ENCODE peak calls at places on chromosomes 3 and 15, in nine cellular contexts. M is WERI-Rb-1, O is AG09309, Z is fibroblast of mammary gland, H is fibroblast of pulmonary artery, I is cardiac muscle cell, D is cardiac fibroblast, J is sigmoid colon, U is heart left ventricle. L is an unnamed sample.
A peak's percentile ranks its signal among the peaks of the same experiment; 100 is the strongest.

GRCh38 chr3:179653777-179654117 is 907 bp downstream of the USP13 start:
- DNase-seq in U (no peak), I (no peak), Z (no peak), O (no peak), H (peak; percentile 39), M (no peak), J (no peak), D (no peak), L (no peak)

GRCh38 chr3:56291244-56291680 is 177.0 kb downstream of the ERC2 start:
- DNase-seq in Z (peak; percentile 50), D (peak; percentile 94), I (no peak), J (no peak), U (no peak), M (no peak), H (peak; percentile 100), O (no peak), L (peak; percentile 21)

GRCh38 chr3:18335202-18335601 is 89.9 kb downstream of the SATB1 start:
- DNase-seq in H (peak; percentile 37), J (no peak), D (peak; percentile 9), O (no peak), I (no peak), Z (peak; percentile 0), U (no peak), M (no peak), L (peak; percentile 3)

GRCh38 chr15:26936502-26936901 is 34.5 kb upstream of the GABRG3 start:
- DNase-seq in O (no peak), Z (no peak), H (no peak), J (no peak), U (no peak), M (no peak), I (no peak), D (no peak), L (no peak)

GRCh38 chr3:125052671-125053303 is 3.0 kb downstream of the HEG1 start:
- DNase-seq in H (peak; percentile 90), D (peak; percentile 79), Z (peak; percentile 94), M (no peak), O (peak; percentile 73), I (no peak), U (no peak), J (no peak), L (peak; percentile 80)

GRCh38 chr15:92159906-92160841 is 233.5 kb upstream of the ST8SIA2 start:
- DNase-seq in D (no peak), U (no peak), J (no peak), I (no peak), H (no peak), Z (no peak), O (no peak), M (no peak), L (no peak)

GRCh38 chr15:28105793-28106192 is 6.7 kb upstream of the OCA2 start:
- DNase-seq in Z (no peak), I (no peak), U (peak; percentile 4), O (no peak), H (no peak), M (no peak), J (peak; percentile 20), D (no peak), L (no peak)

GRCh38 chr3:78895528-78895927 is 872.3 kb downstream of the ROBO1 start:
- DNase-seq in U (no peak), H (peak; percentile 59), D (peak; percentile 53), J (no peak), O (no peak), Z (no peak), M (no peak), I (no peak), L (no peak)

GRCh38 chr3:193757457-193757856 is 164.4 kb downstream of the OPA1 start:
- DNase-seq in O (no peak), J (no peak), Z (peak; percentile 37), D (no peak), H (no peak), M (no peak), I (no peak), U (no peak), L (no peak)

GRCh38 chr3:110567032-110567431 is 504.6 kb upstream of the NECTIN3 start:
- DNase-seq in J (no peak), O (no peak), Z (no peak), M (no peak), I (no peak), H (no peak), D (no peak), U (no peak), L (no peak)

GRCh38 chr3:126393563-126393962 is 1.1 kb upstream of the CFAP100 start:
- DNase-seq in M (no peak), J (no peak), O (no peak), Z (no peak), D (no peak), I (no peak), U (no peak), H (no peak), L (no peak)

GRCh38 chr3:142896201-142896755 is 7.4 kb upstream of the PCOLCE2 start:
- DNase-seq in H (peak; percentile 35), D (peak; percentile 32), Z (peak; percentile 92), M (no peak), I (no peak), U (no peak), J (no peak), O (peak; percentile 46), L (peak; percentile 56)

GRCh38 chr3:86869536-86869935 is 121.4 kb downstream of the VGLL3 start:
- DNase-seq in O (no peak), H (no peak), Z (no peak), M (no peak), J (no peak), D (no peak), I (no peak), U (no peak), L (no peak)

GRCh38 chr15:68130851-68131250 is 74.3 kb downstream of the CALML4 start:
- DNase-seq in I (no peak), H (no peak), J (no peak), D (no peak), O (no peak), M (no peak), Z (no peak), U (no peak), L (no peak)

GRCh38 chr15:39145854-39146253 is 435.0 kb upstream of the THBS1 start:
- DNase-seq in D (peak; percentile 23), H (no peak), I (no peak), U (no peak), Z (peak; percentile 60), M (no peak), O (no peak), J (no peak), L (peak; percentile 67)

GRCh38 chr3:130341388-130341787 is 4.1 kb upstream of the COL6A5 start:
- DNase-seq in Z (peak; percentile 57), J (no peak), I (no peak), M (no peak), O (no peak), U (no peak), H (no peak), D (no peak), L (peak; percentile 2)

GRCh38 chr3:44970916-44971490 is 5.0 kb downstream of the ZDHHC3 start:
- DNase-seq in J (no peak), D (no peak), Z (no peak), M (no peak), I (no peak), U (no peak), O (no peak), H (no peak), L (no peak)

GRCh38 chr3:127690823-127691452 is 18.2 kb downstream of the ABTB1 start:
- DNase-seq in I (peak; percentile 64), H (peak; percentile 75), J (no peak), O (no peak), U (no peak), Z (peak; percentile 64), M (peak; percentile 86), D (peak; percentile 74), L (peak; percentile 60)

GRCh38 chr3:137987723-137988122 is 22.2 kb upstream of the CLDN18 start:
- DNase-seq in J (no peak), U (no peak), D (no peak), O (no peak), I (no peak), H (no peak), Z (no peak), M (no peak), L (no peak)

GRCh38 chr3:56753206-56753605 is 48.5 kb downstream of the ARHGEF3 start:
- DNase-seq in Z (peak; percentile 62), I (no peak), O (peak; percentile 46), J (no peak), H (peak; percentile 69), M (no peak), U (no peak), D (peak; percentile 57), L (peak; percentile 20)

GRCh38 chr3:78804251-78805037 is 963.4 kb downstream of the ROBO1 start:
- DNase-seq in J (no peak), Z (peak; percentile 91), M (no peak), D (peak; percentile 93), O (peak; percentile 76), H (peak; percentile 84), I (no peak), U (no peak), L (peak; percentile 50)

GRCh38 chr15:93974804-93975481 is 256.4 kb upstream of the MCTP2 start:
- DNase-seq in D (peak; percentile 17), H (peak; percentile 30), Z (peak; percentile 66), O (no peak), M (no peak), U (no peak), I (peak; percentile 58), J (no peak), L (no peak)
- TF ChIP-seq CTCF in D (peak; percentile 17), H (peak; percentile 16), Z (peak; percentile 55), O (peak; percentile 37), M (peak; percentile 6), U (peak; percentile 39), I (peak; percentile 16), J (peak; percentile 55), L (peak; percentile 36)

GRCh38 chr15:48641416-48641815 is 4.1 kb downstream of the FBN1 start:
- DNase-seq in J (no peak), D (peak; percentile 64), Z (peak; percentile 65), I (no peak), H (peak; percentile 62), M (peak; percentile 14), O (no peak), U (no peak), L (peak; percentile 74)
- TF ChIP-seq CTCF in J (no peak), D (peak; percentile 31), Z (peak; percentile 41), I (peak; percentile 44), H (peak; percentile 59), M (peak; percentile 17), O (peak; percentile 50), U (peak; percentile 32), L (peak; percentile 33)

GRCh38 chr3:178404966-178405365 is 131.3 kb upstream of the KCNMB2 start:
- DNase-seq in O (no peak), I (no peak), Z (peak; percentile 25), M (no peak), U (no peak), H (no peak), J (no peak), D (no peak), L (no peak)

GRCh38 chr3:178406206-178406605 is 130.0 kb upstream of the KCNMB2 start:
- DNase-seq in M (no peak), Z (peak; percentile 62), H (peak; percentile 17), O (no peak), U (no peak), I (no peak), J (no peak), D (peak; percentile 54), L (no peak)

GRCh38 chr3:178405456-178405970 is 130.7 kb upstream of the KCNMB2 start:
- DNase-seq in D (peak; percentile 38), Z (peak; percentile 56), J (no peak), I (no peak), H (no peak), U (no peak), O (no peak), M (no peak), L (peak; percentile 50)
- TF ChIP-seq CTCF in D (no peak), Z (no peak), J (no peak), I (no peak), H (no peak), U (no peak), O (no peak), M (no peak), L (no peak)

GRCh38 chr3:112437146-112438022 is 61.9 kb downstream of the BTLA start:
- DNase-seq in J (no peak), O (peak; percentile 11), U (no peak), I (no peak), M (no peak), Z (peak; percentile 53), D (peak; percentile 58), H (peak; percentile 64), L (peak; percentile 27)
- TF ChIP-seq CTCF in J (no peak), O (peak; percentile 61), U (no peak), I (peak; percentile 17), M (peak; percentile 51), Z (peak; percentile 59), D (peak; percentile 61), H (peak; percentile 47), L (peak; percentile 45)